ENCODE peak calls at places on chromosomes 3 and 15, in nine cellular contexts. F, I, S, C, Z, Q, D, W and B are unnamed samples.

GRCh38 chr3:109559389-109559788 is 222.0 kb upstream of the DPPA4 start:
- DNase-seq in Q (no peak), F (no peak), D (no peak), C (no peak), W (peak), I (peak), Z (no peak), S (no peak), B (no peak)

GRCh38 chr3:187027531-187027936 is 97.2 kb downstream of the ST6GAL1 start:
- DNase-seq in D (no peak), C (no peak), F (no peak), I (no peak), W (no peak), S (no peak), Z (peak), Q (no peak), B (no peak)

GRCh38 chr3:49723301-49723630 is 485 bp downstream of the GMPPB start:
- DNase-seq in C (peak), I (peak), D (no peak), S (peak), F (peak), Q (no peak), Z (peak), W (peak), B (peak)

GRCh38 chr3:101574388-101575156 is 592 bp downstream of the PCNP start:
- DNase-seq in I (peak), S (no peak), C (no peak), Z (peak), Q (peak), D (no peak), W (no peak), F (peak), B (peak)

GRCh38 chr3:119964294-119964693 is 130.0 kb downstream of the GSK3B start:
- DNase-seq in Q (no peak), W (no peak), I (no peak), F (no peak), C (no peak), D (no peak), Z (no peak), S (no peak), B (no peak)

GRCh38 chr3:127461286-127461685 is 129.2 kb downstream of the TPRA1 start:
- DNase-seq in Z (no peak), D (no peak), Q (no peak), F (no peak), W (no peak), C (no peak), I (no peak), S (no peak), B (no peak)

GRCh38 chr3:185084883-185085282 is 68.0 kb downstream of the C3orf70 start:
- DNase-seq in C (no peak), S (no peak), D (no peak), F (no peak), Q (no peak), I (peak), Z (no peak), W (peak), B (no peak)

GRCh38 chr15:55741592-55742497 is 1.1 kb downstream of the PRTG start:
- DNase-seq in F (peak), C (peak), I (no peak), W (peak), Q (no peak), D (no peak), Z (no peak), S (peak), B (peak)

GRCh38 chr3:46423588-46423987 is 16.5 kb downstream of the CCRL2 start:
- DNase-seq in I (peak), D (no peak), S (no peak), F (no peak), Q (no peak), W (peak), C (no peak), Z (no peak), B (no peak)

GRCh38 chr3:129121792-129122696 is at the start of gene RAB43:
- DNase-seq in D (peak), F (peak), I (peak), C (peak), S (peak), W (peak), Q (peak), Z (peak), B (peak)

GRCh38 chr15:97947465-97948262 is 12.8 kb upstream of the ARRDC4 start:
- DNase-seq in I (peak), S (no peak), Z (no peak), F (no peak), C (no peak), W (peak), D (no peak), Q (no peak), B (no peak)

GRCh38 chr3:89145995-89146394 is 38.6 kb downstream of the EPHA3 start:
- DNase-seq in I (peak), D (peak), Z (no peak), S (no peak), W (peak), Q (peak), C (no peak), F (no peak), B (no peak)

GRCh38 chr15:63488432-63488910 is 15.9 kb upstream of the USP3 start:
- DNase-seq in I (no peak), F (no peak), D (no peak), S (no peak), W (no peak), Q (no peak), Z (no peak), C (no peak), B (no peak)

GRCh38 chr3:15064299-15064834 is 748 bp downstream of the MRPS25 start:
- DNase-seq in F (no peak), D (no peak), Q (no peak), C (peak), I (peak), Z (peak), S (no peak), W (peak), B (no peak)

GRCh38 chr15:40295870-40296560 is 11.7 kb downstream of the PLCB2 start:
- DNase-seq in Q (no peak), W (no peak), S (no peak), I (no peak), C (no peak), D (no peak), Z (no peak), F (no peak), B (no peak)

GRCh38 chr3:134368751-134369105 is 5.5 kb downstream of the AMOTL2 start:
- DNase-seq in C (no peak), D (no peak), Z (no peak), Q (no peak), I (no peak), S (no peak), W (no peak), F (no peak), B (no peak)

GRCh38 chr3:171936231-171936841 is 93.2 kb downstream of the TMEM212 start:
- DNase-seq in W (peak), I (peak), Q (no peak), Z (no peak), F (no peak), D (no peak), C (no peak), S (no peak), B (peak)

GRCh38 chr3:23052230-23053019 is 150.7 kb upstream of the UBE2E2 start:
- DNase-seq in F (no peak), D (no peak), Q (no peak), S (no peak), W (no peak), C (no peak), I (no peak), Z (no peak), B (no peak)

GRCh38 chr15:58224068-58224467 is 85.9 kb downstream of the AQP9 start:
- DNase-seq in W (no peak), F (no peak), I (no peak), Q (no peak), Z (no peak), S (no peak), C (no peak), D (no peak), B (no peak)

GRCh38 chr3:73056365-73057150 is 4.9 kb upstream of the EBLN2 start:
- DNase-seq in C (peak), F (no peak), W (peak), Z (peak), S (no peak), D (no peak), I (peak), Q (peak), B (no peak)

GRCh38 chr15:70504305-70504951 is 258.9 kb downstream of the UACA start:
- DNase-seq in F (no peak), Z (peak), C (peak), Q (no peak), D (no peak), S (no peak), W (peak), I (peak), B (no peak)

GRCh38 chr15:91357011-91357410 is 257.0 kb downstream of the SV2B start:
- DNase-seq in Q (no peak), F (no peak), Z (no peak), I (no peak), C (no peak), W (no peak), D (no peak), S (no peak), B (no peak)

GRCh38 chr15:69410290-69410874 is 3.8 kb upstream of the KIF23 start:
- DNase-seq in C (no peak), S (no peak), F (no peak), I (peak), D (no peak), Z (peak), Q (no peak), W (peak), B (no peak)

GRCh38 chr3:44772099-44772442 is 10.5 kb downstream of the KIF15 start:
- DNase-seq in Z (peak), C (no peak), Q (no peak), S (no peak), I (no peak), F (no peak), W (no peak), D (no peak), B (no peak)

GRCh38 chr3:172512363-172512762 is 10.9 kb downstream of the TNFSF10 start:
- DNase-seq in Z (peak), C (no peak), Q (no peak), F (peak), W (no peak), I (no peak), S (no peak), D (no peak), B (no peak)

GRCh38 chr3:87979527-87979926 is 79.3 kb downstream of the CGGBP1 start:
- DNase-seq in Z (no peak), F (no peak), D (no peak), W (no peak), S (no peak), Q (no peak), I (no peak), C (no peak), B (no peak)

GRCh38 chr3:65894126-65894525 is 144.6 kb downstream of the MAGI1 start:
- DNase-seq in C (no peak), I (no peak), Q (no peak), Z (no peak), D (no peak), S (no peak), W (no peak), F (no peak), B (no peak)

GRCh38 chr3:140288575-140288974 is 353.6 kb downstream of the CLSTN2 start:
- DNase-seq in W (peak), S (no peak), F (no peak), Z (no peak), Q (no peak), C (no peak), I (no peak), D (no peak), B (no peak)

GRCh38 chr3:34357461-34357860 is 559.0 kb downstream of the PDCD6IP start:
- DNase-seq in W (no peak), F (no peak), C (no peak), I (no peak), S (no peak), Q (no peak), D (no peak), Z (no peak), B (no peak)

GRCh38 chr3:120693439-120694172 is 11.6 kb upstream of the HGD start:
- DNase-seq in C (no peak), S (no peak), Q (peak), W (peak), Z (no peak), D (no peak), I (peak), F (no peak), B (no peak)

DNA sequence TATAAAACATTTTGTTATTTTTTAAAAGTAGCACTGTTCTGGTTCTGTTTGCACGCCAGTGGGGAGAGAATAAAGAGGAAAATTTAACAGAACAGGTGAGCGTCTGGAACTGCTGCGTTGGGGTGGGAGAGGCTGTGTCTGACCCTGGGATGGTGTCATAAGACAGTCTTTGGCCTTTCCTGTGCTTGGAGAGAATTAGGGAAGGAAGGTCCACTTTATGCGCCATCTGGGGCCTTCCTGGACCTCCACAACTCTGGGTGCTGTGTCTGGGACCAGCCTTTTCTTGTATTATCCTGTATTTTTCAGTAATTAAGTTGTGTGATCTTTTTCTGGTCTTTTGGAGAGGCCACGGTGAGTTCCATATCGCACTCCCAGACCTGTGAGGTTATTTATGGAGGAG is 3.3 kb downstream of the FAM43A start:
- DNase-seq in Z (no peak), S (no peak), F (no peak), C (no peak), I (no peak), Q (no peak), D (no peak), W (no peak), B (no peak)
- TF ChIP-seq CTCF in Z (no peak), S (no peak), F (no peak), C (no peak), I (no peak), Q (no peak), D (no peak), W (no peak), B (no peak)

GRCh38 chr3:162677475-162677874 is 1180.9 kb downstream of the OTOL1 start:
- DNase-seq in F (no peak), Z (no peak), C (no peak), Q (no peak), I (no peak), W (no peak), D (no peak), S (no peak), B (no peak)
- TF ChIP-seq CTCF in F (no peak), Z (no peak), C (no peak), Q (no peak), I (no peak), W (no peak), D (no peak), S (no peak), B (no peak)

DNA sequence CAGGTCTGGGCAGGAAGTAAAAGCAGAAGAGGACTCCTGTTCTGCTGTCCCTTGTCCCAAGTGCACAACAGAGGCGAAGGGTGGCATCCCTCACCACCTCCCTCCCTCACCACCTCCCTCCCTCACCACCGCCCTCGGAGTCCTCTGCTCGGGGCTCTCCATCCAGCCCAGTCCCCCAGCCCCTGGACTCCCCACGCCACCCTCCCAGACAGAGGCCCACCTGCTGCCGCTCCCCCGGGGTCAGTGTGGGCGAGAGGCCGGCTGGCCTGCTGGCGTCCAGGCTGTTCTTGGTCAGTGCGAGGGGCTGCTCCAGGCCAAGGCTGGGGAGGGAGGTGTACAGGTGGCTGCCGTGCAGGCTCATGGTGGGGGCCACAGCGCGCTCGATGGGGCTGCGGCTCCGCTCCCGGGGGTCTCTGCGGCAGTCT is 79.1 kb downstream of the VGLL4 start:
- DNase-seq in D (no peak), Q (no peak), W (no peak), S (no peak), Z (no peak), F (no peak), I (no peak), C (peak), B (no peak)
- TF ChIP-seq CTCF in D (no peak), Q (no peak), W (no peak), S (no peak), Z (no peak), F (no peak), I (no peak), C (no peak), B (no peak)

GRCh38 chr15:50828610-50829206 is 63.2 kb upstream of the SPPL2A start:
- DNase-seq in S (no peak), I (peak), F (no peak), C (no peak), Z (no peak), D (peak), Q (peak), W (peak), B (peak)
- TF ChIP-seq CTCF in S (no peak), I (no peak), F (no peak), C (no peak), Z (no peak), D (peak), Q (no peak), W (no peak), B (no peak)

GRCh38 chr15:95693917-95694316 is 636.6 kb upstream of the NR2F2 start:
- DNase-seq in Q (no peak), D (no peak), Z (no peak), C (no peak), F (no peak), W (no peak), I (peak), S (no peak), B (no peak)

GRCh38 chr15:95698230-95698629 is 632.3 kb upstream of the NR2F2 start:
- DNase-seq in I (peak), C (no peak), F (no peak), Z (no peak), W (no peak), S (no peak), Q (no peak), D (no peak), B (no peak)

GRCh38 chr15:95701410-95701809 is 629.1 kb upstream of the NR2F2 start:
- DNase-seq in D (no peak), W (no peak), I (no peak), F (no peak), Z (no peak), Q (no peak), S (no peak), C (no peak), B (no peak)

GRCh38 chr15:95698971-95699370 is 631.5 kb upstream of the NR2F2 start:
- DNase-seq in F (no peak), W (no peak), Z (no peak), C (no peak), S (no peak), Q (no peak), D (no peak), I (peak), B (no peak)

DNA sequence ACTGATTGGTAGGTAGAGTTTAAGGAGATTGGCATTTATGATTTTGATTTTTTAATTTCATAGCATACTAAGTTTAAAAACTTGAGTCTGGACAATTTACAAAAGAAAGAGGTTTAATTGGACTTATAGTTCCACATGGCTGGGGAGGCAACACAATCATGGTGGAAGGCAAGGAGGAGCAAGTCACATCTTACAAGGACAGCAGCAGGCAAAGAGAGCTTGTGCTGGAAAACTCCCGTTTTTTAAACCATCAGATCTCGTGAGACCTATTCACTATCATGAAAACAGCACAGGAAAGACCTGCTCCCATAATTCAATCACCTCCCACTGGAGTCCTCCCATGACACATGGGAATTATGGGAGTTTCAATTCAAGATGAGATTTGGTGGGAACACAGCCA is 630.9 kb upstream of the NR2F2 start:
- DNase-seq in F (no peak), W (no peak), C (no peak), Z (no peak), D (no peak), Q (no peak), S (no peak), I (no peak), B (no peak)
- TF ChIP-seq CTCF in F (no peak), W (no peak), C (no peak), Z (no peak), D (no peak), Q (no peak), S (no peak), I (no peak), B (no peak)